ENCODE peak calls at places on chromosomes 3 and 15, in eight cellular contexts. C, E, T, O, H, Q, N and I are unnamed samples.

GRCh38 chr15:80836991-80837390 is 57.8 kb downstream of the CEMIP start:
- DNase-seq in C (no peak), E (no peak), T (no peak), O (no peak), H (no peak), Q (no peak), N (no peak), I (no peak)

GRCh38 chr15:62781081-62781497 is 261.5 kb upstream of the TPM1 start:
- DNase-seq in C (peak), E (no peak), T (no peak), O (peak), H (no peak), Q (no peak), N (peak), I (no peak)

GRCh38 chr3:12963869-12964712 is 109.1 kb downstream of the IQSEC1 start:
- DNase-seq in C (no peak), E (peak), T (no peak), O (no peak), H (no peak), Q (peak), N (no peak), I (no peak)

GRCh38 chr3:184603156-184604030 is 41.8 kb downstream of the EPHB3 start:
- DNase-seq in C (peak), E (no peak), T (no peak), O (no peak), H (no peak), Q (no peak), N (peak), I (no peak)

GRCh38 chr15:69853572-69853971 is 244.1 kb downstream of the TLE3 start:
- DNase-seq in C (peak), E (peak), T (no peak), O (no peak), H (peak), Q (no peak), N (peak), I (no peak)

GRCh38 chr3:120678331-120678845 is 3.7 kb downstream of the HGD start:
- DNase-seq in C (peak), E (peak), T (no peak), O (no peak), H (peak), Q (peak), N (peak), I (no peak)

GRCh38 chr3:184944221-184944620 is 132.3 kb downstream of the VPS8 start:
- DNase-seq in C (peak), E (no peak), T (no peak), O (no peak), H (no peak), Q (no peak), N (no peak), I (no peak)

GRCh38 chr3:101069796-101070195 is 76.6 kb upstream of the ABI3BP start:
- DNase-seq in C (no peak), E (no peak), T (no peak), O (no peak), H (peak), Q (no peak), N (peak), I (no peak)

GRCh38 chr3:159839561-159840379 is 148.9 kb upstream of the IL12A start:
- DNase-seq in C (peak), E (peak), T (no peak), O (peak), H (peak), Q (no peak), N (peak), I (no peak)

GRCh38 chr3:87634426-87634825 is 358.0 kb upstream of the POU1F1 start:
- DNase-seq in C (no peak), E (no peak), T (no peak), O (no peak), H (no peak), Q (no peak), N (no peak), I (no peak)

GRCh38 chr3:17039579-17039978 is 154.8 kb downstream of the PLCL2 start:
- DNase-seq in C (no peak), E (peak), T (no peak), O (no peak), H (peak), Q (no peak), N (peak), I (peak)

GRCh38 chr15:97849183-97849582 is 111.3 kb upstream of the ARRDC4 start:
- DNase-seq in C (no peak), E (no peak), T (no peak), O (no peak), H (no peak), Q (no peak), N (no peak), I (no peak)

GRCh38 chr15:80752204-80752603 is 27.0 kb upstream of the CEMIP start:
- DNase-seq in C (no peak), E (no peak), T (no peak), O (no peak), H (no peak), Q (no peak), N (no peak), I (no peak)

GRCh38 chr15:92079047-92079446 is 225.5 kb downstream of the SLCO3A1 start:
- DNase-seq in C (peak), E (peak), T (peak), O (peak), H (no peak), Q (peak), N (no peak), I (no peak)

GRCh38 chr15:33126559-33127290 is 67.8 kb downstream of the FMN1 start:
- DNase-seq in C (peak), E (peak), T (no peak), O (peak), H (peak), Q (peak), N (peak), I (peak)

GRCh38 chr3:151541184-151541583 is 80.3 kb upstream of the IGSF10 start:
- DNase-seq in C (no peak), E (no peak), T (no peak), O (no peak), H (no peak), Q (no peak), N (no peak), I (no peak)

GRCh38 chr3:148711981-148712666 is 14.4 kb downstream of the AGTR1 start:
- DNase-seq in C (no peak), E (no peak), T (no peak), O (no peak), H (no peak), Q (peak), N (peak), I (no peak)

GRCh38 chr3:120907659-120908029 is 361 bp upstream of the STXBP5L start:
- DNase-seq in C (no peak), E (no peak), T (no peak), O (no peak), H (no peak), Q (no peak), N (no peak), I (no peak)

GRCh38 chr3:70829101-70829500 is 516.7 kb upstream of the MDFIC2 start:
- DNase-seq in C (no peak), E (peak), T (no peak), O (no peak), H (peak), Q (no peak), N (peak), I (no peak)

DNA sequence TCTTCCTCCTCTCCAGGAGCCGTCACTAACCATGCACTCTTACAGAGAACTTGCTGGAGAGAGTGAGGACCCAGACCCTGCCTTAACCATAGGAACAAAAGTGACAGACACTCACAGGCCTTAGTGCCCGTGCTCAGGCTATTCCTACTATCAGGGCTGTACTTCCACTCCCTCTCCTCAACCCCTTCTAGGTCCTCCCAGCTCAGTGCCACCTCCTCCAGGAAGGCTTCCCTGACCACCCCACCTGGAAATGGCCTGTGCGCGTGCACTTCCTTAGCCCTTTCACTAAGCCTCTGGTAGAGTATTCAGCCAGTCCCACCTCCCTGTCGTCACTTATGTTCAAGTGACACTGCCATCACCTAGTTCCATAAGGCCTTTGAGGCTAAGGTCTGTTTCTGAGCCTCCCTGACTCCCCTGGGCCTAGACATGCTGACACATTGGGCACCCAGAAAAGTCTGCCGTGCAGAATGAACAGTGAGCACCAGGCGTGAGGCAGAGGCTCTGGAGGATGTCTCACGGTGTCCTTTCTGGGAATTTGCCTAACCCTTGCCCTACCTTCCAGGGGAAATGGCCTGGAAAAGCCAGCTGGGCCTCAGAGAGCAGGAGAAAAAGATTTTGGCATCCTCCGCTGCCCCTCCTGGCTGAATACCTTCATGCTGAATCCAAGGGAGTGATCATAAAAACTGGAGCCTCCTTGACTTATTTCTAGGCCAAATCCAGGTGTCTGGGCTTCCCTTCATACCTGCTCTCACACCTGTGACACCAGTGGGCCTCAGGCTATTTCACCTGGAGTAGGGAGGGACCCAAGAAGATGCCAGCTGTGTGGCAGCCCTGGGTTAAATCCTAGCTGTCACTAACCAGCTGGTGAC is 108.5 kb upstream of the SMAD3 start:
- DNase-seq in C (no peak), E (no peak), T (no peak), O (no peak), H (no peak), Q (no peak), N (no peak), I (no peak)
- H2AFZ ChIP-seq in C (no peak), E (no peak), T (no peak), O (no peak), H (no peak), Q (no peak), N (no peak), I (peak)

GRCh38 chr15:71043373-71043772 is 71.9 kb upstream of the THSD4 start:
- DNase-seq in C (no peak), E (peak), T (no peak), O (no peak), H (no peak), Q (no peak), N (peak), I (peak)
- H3K4me2 ChIP-seq in C (no peak), E (no peak), T (no peak), O (no peak), H (no peak), Q (no peak), N (no peak), I (peak)

DNA sequence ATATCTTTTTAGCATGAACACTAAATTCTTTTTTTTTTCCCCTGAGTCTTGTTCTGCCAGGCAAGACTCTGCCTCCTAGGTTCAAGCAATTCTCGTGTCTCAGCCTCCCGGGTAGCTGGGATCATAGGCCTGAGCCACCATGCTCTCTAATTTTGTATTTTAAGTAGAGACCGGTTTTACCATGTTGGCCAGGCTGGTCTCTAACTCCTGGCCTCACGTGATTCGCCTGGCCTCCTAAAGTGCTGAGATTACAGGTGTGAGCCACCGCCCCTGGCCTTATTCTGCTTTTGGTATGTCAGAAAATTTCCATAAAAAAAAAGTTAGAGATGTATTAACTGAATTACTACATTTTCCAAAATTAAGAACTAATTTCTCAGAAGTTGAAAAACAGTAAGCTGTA is 14.3 kb downstream of the RAB11A start:
- DNase-seq in C (no peak), E (no peak), T (no peak), O (no peak), H (no peak), Q (no peak), N (no peak), I (no peak)
- TF ChIP-seq CTCF in C (no peak), E (no peak), T (no peak), O (no peak), H (no peak), Q (no peak), N (no peak), I (no peak)

GRCh38 chr3:65230251-65231140 is 542.7 kb upstream of the ADAMTS9 start:
- DNase-seq in C (no peak), E (no peak), T (no peak), O (no peak), H (peak), Q (no peak), N (no peak), I (no peak)

GRCh38 chr3:65234499-65234898 is 546.7 kb upstream of the ADAMTS9 start:
- DNase-seq in C (no peak), E (no peak), T (no peak), O (peak), H (no peak), Q (no peak), N (no peak), I (no peak)

GRCh38 chr3:65226287-65226686 is 538.5 kb upstream of the ADAMTS9 start:
- DNase-seq in C (no peak), E (no peak), T (no peak), O (no peak), H (no peak), Q (no peak), N (no peak), I (no peak)

GRCh38 chr3:65233561-65233960 is 545.8 kb upstream of the ADAMTS9 start:
- DNase-seq in C (no peak), E (no peak), T (no peak), O (no peak), H (no peak), Q (no peak), N (peak), I (no peak)

DNA sequence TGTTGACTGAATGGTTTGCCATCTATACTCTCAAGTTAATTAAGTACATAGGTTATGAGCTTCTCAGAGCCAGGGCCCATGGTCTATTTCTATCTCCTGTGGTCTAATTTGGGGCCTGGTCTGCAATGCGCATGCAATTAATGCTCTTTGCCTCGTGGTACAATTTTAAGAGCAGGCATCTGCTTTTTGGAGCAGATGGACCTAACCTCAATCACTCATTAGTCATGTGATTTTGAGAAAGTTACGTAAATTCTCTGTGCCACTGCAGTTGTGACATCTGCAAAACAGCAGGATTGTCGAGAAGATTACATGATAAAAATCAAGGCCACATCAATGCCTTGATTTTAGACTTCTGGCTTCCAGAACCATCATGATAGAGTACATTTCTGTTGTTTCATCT is 543.7 kb upstream of the ADAMTS9 start:
- DNase-seq in C (no peak), E (no peak), T (no peak), O (peak), H (no peak), Q (no peak), N (no peak), I (no peak)
- H2AFZ ChIP-seq in C (peak), E (no peak), T (no peak), O (no peak), H (no peak), Q (no peak), N (no peak), I (no peak)

DNA sequence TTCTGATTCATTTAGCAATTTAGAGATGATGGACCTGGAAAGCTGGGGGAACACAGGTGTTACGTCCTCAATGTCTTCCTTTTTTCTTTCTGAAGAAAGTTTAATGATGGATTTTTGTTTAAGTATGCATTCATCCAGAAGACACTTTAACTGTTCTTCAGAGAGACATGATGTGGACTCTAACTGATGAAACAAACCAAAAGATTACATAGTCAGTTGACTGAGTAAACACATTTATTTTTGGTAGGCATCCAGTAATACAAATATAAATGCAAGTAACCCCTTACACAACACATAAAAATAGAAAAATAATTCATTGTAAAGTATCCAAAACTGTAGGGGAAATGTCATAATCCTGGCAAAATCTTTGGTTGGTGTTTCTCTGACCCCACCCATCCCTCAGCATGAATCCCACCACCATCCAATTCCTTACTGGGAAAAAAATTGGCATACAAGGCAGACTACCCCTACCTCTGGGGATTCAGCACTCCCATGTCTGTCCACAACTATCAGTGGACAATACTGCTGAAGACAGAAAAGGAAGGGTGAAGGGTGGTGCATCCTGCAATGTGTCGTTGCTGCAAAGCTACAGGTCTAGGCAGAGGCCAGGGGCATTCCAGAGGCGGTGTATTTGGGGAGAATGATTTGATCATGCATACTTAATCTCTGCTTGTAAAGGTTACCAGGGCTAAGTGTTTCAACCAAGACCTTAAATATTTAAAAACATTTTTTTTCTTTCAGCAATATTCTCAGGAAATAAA is 37.4 kb downstream of the THBS1 start:
- DNase-seq in C (no peak), E (peak), T (no peak), O (no peak), H (no peak), Q (no peak), N (no peak), I (no peak)
- H3K4me2 ChIP-seq in C (no peak), E (no peak), T (no peak), O (no peak), H (no peak), Q (no peak), N (no peak), I (peak)

GRCh38 chr3:127747751-127748521 is 74.4 kb downstream of the MGLL start:
- DNase-seq in C (no peak), E (peak), T (no peak), O (no peak), H (peak), Q (no peak), N (peak), I (no peak)
- TF ChIP-seq CTCF in C (no peak), E (no peak), T (no peak), O (peak), H (no peak), Q (no peak), N (no peak), I (no peak)